ENCODE peak calls at places on chromosomes 3 and 15, in eight cellular contexts. C, Y, E, R, Q, N, O and Z are unnamed samples.

GRCh38 chr3:142318331-142318730 is 92.9 kb upstream of the GK5 start:
- DNase-seq in O (no peak), R (peak), C (no peak), N (peak), Q (no peak), E (no peak), Y (peak), Z (no peak)

GRCh38 chr3:136860541-136860940 is 1.5 kb upstream of the NCK1 start:
- DNase-seq in R (no peak), E (no peak), Y (peak), N (peak), O (no peak), Q (no peak), C (no peak), Z (no peak)

GRCh38 chr3:118059096-118059495 is 975.5 kb downstream of the IGSF11 start:
- DNase-seq in Y (no peak), N (no peak), O (no peak), R (no peak), C (no peak), E (no peak), Q (no peak), Z (no peak)

GRCh38 chr3:153130312-153130977 is 31.6 kb upstream of the RAP2B start:
- DNase-seq in C (no peak), R (peak), O (peak), Q (no peak), N (peak), E (no peak), Y (peak), Z (no peak)

GRCh38 chr3:15815696-15816095 is 17.9 kb upstream of the ANKRD28 start:
- DNase-seq in Q (no peak), N (peak), E (no peak), R (no peak), O (peak), C (no peak), Y (peak), Z (no peak)

GRCh38 chr3:28348286-28348636 is 260 bp upstream of the ZCWPW2 start:
- DNase-seq in R (peak), Y (peak), C (no peak), N (no peak), Q (no peak), E (no peak), O (no peak), Z (peak)

GRCh38 chr3:172449468-172450149 is 1.4 kb upstream of the GHSR start:
- DNase-seq in O (no peak), E (no peak), Q (no peak), N (peak), C (peak), Y (peak), R (no peak), Z (peak)

GRCh38 chr3:11508346-11509174 is 135.2 kb downstream of the VGLL4 start:
- DNase-seq in C (no peak), N (peak), Y (no peak), O (no peak), R (no peak), Q (no peak), E (no peak), Z (no peak)

GRCh38 chr3:123310741-123311140 is 109.0 kb downstream of the SEC22A start:
- DNase-seq in O (no peak), N (no peak), Y (no peak), C (no peak), E (no peak), R (no peak), Q (no peak), Z (no peak)

GRCh38 chr3:13657660-13658435 is 108.9 kb downstream of the FBLN2 start:
- DNase-seq in R (no peak), E (peak), Y (peak), C (peak), N (peak), Q (no peak), O (peak), Z (peak)

GRCh38 chr3:181292984-181293383 is 303.4 kb upstream of the DNAJC19 start:
- DNase-seq in O (no peak), R (no peak), C (no peak), E (no peak), Y (no peak), N (peak), Q (no peak), Z (no peak)

GRCh38 chr3:189531271-189531670 is 99.9 kb upstream of the TP63 start:
- DNase-seq in E (no peak), R (no peak), O (no peak), N (no peak), Y (no peak), C (no peak), Q (no peak), Z (no peak)

GRCh38 chr3:149577801-149578200 is 80.0 kb downstream of the WWTR1 start:
- DNase-seq in O (no peak), Q (no peak), N (no peak), C (no peak), Y (no peak), E (no peak), R (no peak), Z (no peak)

GRCh38 chr3:170579646-170580045 is 6.2 kb downstream of the SLC7A14 start:
- DNase-seq in Y (no peak), Q (no peak), E (no peak), C (no peak), N (no peak), R (no peak), O (no peak), Z (no peak)

GRCh38 chr3:66991478-66991877 is 6.6 kb upstream of the KBTBD8 start:
- DNase-seq in Q (no peak), R (peak), Y (peak), C (no peak), O (no peak), E (no peak), N (peak), Z (no peak)

GRCh38 chr3:99668044-99668443 is 29.6 kb downstream of the COL8A1 start:
- DNase-seq in C (no peak), Q (no peak), R (no peak), N (no peak), O (no peak), E (no peak), Y (no peak), Z (no peak)

GRCh38 chr3:50165388-50166308 is 10.5 kb downstream of the SEMA3F start:
- DNase-seq in C (no peak), E (no peak), N (peak), O (no peak), Y (peak), Q (peak), R (peak), Z (no peak)

GRCh38 chr3:55885721-55886120 is 398.6 kb upstream of the WNT5A start:
- DNase-seq in N (peak), Y (peak), C (no peak), E (no peak), O (no peak), R (no peak), Q (no peak), Z (no peak)

GRCh38 chr3:48427630-48427962 is 2.3 kb downstream of the PLXNB1 start:
- DNase-seq in Y (no peak), E (peak), O (no peak), R (no peak), C (no peak), N (no peak), Q (no peak), Z (no peak)

GRCh38 chr3:43071313-43071893 is 34.5 kb downstream of the POMGNT2 start:
- DNase-seq in Y (no peak), E (no peak), O (peak), Q (no peak), R (no peak), N (no peak), C (no peak), Z (no peak)

GRCh38 chr3:10303105-10303504 is 10.4 kb upstream of the GHRL start:
- DNase-seq in E (no peak), O (no peak), C (no peak), Y (no peak), R (no peak), N (no peak), Q (no peak), Z (no peak)

GRCh38 chr3:57382933-57383332 is 90.4 kb upstream of the ASB14 start:
- DNase-seq in E (no peak), Y (peak), O (no peak), C (no peak), Q (no peak), R (no peak), N (peak), Z (peak)

GRCh38 chr15:31486506-31486905 is 159.9 kb downstream of the KLF13 start:
- DNase-seq in E (no peak), C (no peak), O (no peak), Q (no peak), Y (no peak), N (no peak), R (no peak), Z (no peak)

GRCh38 chr15:87753539-87753938 is 503.0 kb downstream of the NTRK3 start:
- DNase-seq in N (no peak), Y (no peak), C (no peak), Q (no peak), O (no peak), E (no peak), R (no peak), Z (no peak)
- TF ChIP-seq CTCF in N (no peak), Y (no peak), C (no peak), Q (no peak), O (no peak), E (no peak), R (no peak), Z (no peak)

DNA sequence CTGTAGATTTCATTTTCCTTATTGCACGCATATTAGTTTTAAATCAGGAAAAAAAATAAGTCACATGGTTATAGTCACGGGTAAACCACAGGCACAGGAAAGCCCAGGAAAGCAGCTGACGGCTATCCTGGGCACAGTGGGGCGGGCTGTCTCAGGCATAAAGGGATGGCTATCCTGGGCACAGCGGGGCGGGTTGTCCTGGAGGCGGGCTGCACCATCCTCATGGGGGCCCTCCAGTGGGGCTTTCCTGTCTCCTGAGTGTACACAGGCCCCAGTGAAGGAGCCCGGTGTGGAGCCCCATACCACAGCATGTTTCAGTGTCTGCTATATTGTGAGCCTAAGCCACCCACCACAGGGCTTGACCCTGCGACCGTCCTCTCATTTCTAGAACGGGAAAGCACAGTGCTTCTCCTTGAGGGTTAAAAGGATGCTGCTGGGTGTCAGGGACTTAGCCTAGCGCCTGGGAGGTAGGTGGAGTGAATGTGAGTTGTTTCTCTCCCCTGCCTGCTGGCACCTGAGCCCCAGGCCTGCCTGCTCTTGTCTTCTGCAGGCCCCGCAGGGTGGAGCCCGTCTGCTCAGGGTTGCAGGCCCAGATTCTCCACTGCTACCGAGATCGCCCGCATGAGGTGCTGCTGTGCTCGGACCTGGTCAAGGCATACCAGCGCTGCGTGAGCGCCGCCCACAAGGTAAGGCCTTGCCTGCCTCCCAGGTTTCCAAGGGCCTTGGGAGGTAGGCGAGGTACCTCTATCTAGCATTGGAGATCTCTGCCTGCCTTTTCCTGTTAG is 25.9 kb upstream of the PLXNA1 start:
- DNase-seq in Y (no peak), O (no peak), Q (peak), C (peak), N (no peak), E (no peak), R (no peak), Z (no peak)
- TF ChIP-seq CTCF in Y (no peak), O (no peak), Q (no peak), C (no peak), N (no peak), E (no peak), R (no peak), Z (no peak)

DNA sequence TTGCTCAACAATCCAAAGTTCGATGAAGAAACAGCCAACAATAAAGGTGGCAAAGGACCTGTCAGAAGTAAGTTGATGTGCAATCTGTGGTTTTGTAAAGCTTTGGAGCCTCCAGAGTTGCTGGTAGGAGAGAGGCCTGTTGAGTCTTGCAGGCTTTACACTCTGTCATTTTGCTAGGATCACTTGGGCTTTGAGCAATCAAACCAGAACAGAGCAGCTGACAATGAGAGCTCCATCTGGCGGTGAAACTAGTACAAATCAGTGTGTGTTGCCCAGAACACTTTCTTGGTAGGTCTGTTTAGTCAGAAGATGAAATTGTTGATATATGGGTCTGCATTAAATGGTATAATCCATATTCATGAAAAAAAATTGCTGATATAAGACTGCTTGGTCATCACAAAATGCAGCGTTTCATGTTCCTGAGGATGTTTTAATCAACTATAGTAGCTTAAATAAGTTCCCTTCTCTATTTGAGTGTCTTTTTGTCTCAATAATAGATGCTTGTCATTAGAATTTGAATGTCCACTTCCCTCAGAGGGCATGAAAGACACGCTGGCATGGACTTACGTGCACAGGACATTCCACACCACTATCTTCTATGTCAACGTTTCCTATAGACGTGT is 25.7 kb downstream of the TMOD2 start:
- DNase-seq in R (peak), Y (peak), Q (peak), O (peak), E (peak), N (peak), C (peak), Z (peak)
- TF ChIP-seq CTCF in R (peak), Y (peak), Q (peak), O (peak), E (peak), N (peak), C (peak), Z (peak)

DNA sequence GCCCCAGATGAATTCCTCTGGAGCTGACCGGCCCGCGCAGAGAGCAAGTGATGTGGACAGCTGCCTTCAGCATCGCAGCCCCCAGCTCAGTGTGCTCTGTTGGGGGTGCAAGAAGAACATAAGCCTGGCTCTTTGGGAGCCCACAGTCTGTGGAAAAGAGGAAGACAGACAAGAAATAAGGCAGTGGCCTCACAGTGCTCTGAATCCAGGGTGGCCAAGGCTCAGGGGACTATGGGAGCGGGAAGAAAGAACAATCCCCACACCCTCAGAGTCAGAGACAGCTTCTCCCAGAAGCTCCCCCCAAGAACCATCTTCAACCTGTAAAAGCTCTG is 277 bp upstream of the HDDC3 start:
- DNase-seq in Q (no peak), Y (no peak), N (no peak), C (no peak), E (no peak), R (no peak), O (no peak), Z (no peak)
- TF ChIP-seq CTCF in Q (no peak), Y (no peak), N (no peak), C (no peak), E (no peak), R (no peak), O (no peak), Z (no peak)

GRCh38 chr3:17544632-17545031 is 197.8 kb downstream of the TBC1D5 start:
- DNase-seq in Y (peak), E (no peak), C (no peak), O (no peak), Q (no peak), R (no peak), N (peak), Z (no peak)
- TF ChIP-seq CTCF in Y (peak), E (no peak), C (no peak), O (no peak), Q (no peak), R (peak), N (peak), Z (peak)

GRCh38 chr3:36219398-36219797 is 160.9 kb upstream of the STAC start:
- DNase-seq in E (no peak), Y (peak), C (no peak), R (peak), O (no peak), Q (no peak), N (peak), Z (no peak)

GRCh38 chr3:36221975-36222374 is 158.3 kb upstream of the STAC start:
- DNase-seq in R (no peak), N (peak), O (no peak), Q (no peak), Y (no peak), C (no peak), E (no peak), Z (no peak)

GRCh38 chr3:36214460-36214859 is 165.8 kb upstream of the STAC start:
- DNase-seq in C (no peak), Q (no peak), Y (no peak), E (no peak), N (no peak), R (no peak), O (no peak), Z (no peak)

GRCh38 chr3:36220189-36220588 is 160.1 kb upstream of the STAC start:
- DNase-seq in Y (no peak), Q (no peak), R (no peak), E (no peak), C (no peak), O (no peak), N (no peak), Z (no peak)
- TF ChIP-seq CTCF in Y (no peak), Q (no peak), R (no peak), E (no peak), C (no peak), O (no peak), N (no peak), Z (no peak)

GRCh38 chr3:195034101-195034500 is 236.9 kb downstream of the XXYLT1 start:
- DNase-seq in Q (no peak), R (no peak), Y (no peak), E (no peak), N (no peak), O (no peak), C (no peak), Z (no peak)

GRCh38 chr3:195034541-195034940 is 236.4 kb downstream of the XXYLT1 start:
- DNase-seq in E (no peak), Y (no peak), N (no peak), Q (no peak), C (no peak), R (no peak), O (no peak), Z (no peak)

GRCh38 chr3:195036203-195037016 is 234.5 kb downstream of the XXYLT1 start:
- DNase-seq in R (no peak), N (no peak), Y (no peak), C (no peak), Q (no peak), E (no peak), O (no peak), Z (peak)

GRCh38 chr3:195037017-195037373 is 234.0 kb downstream of the XXYLT1 start:
- DNase-seq in R (no peak), E (no peak), N (no peak), O (no peak), Q (no peak), C (no peak), Y (no peak), Z (no peak)

GRCh38 chr3:195035345-195036202 is 235.4 kb downstream of the XXYLT1 start:
- DNase-seq in C (no peak), Q (no peak), R (no peak), O (no peak), N (no peak), Y (no peak), E (no peak), Z (no peak)
- TF ChIP-seq CTCF in C (no peak), Q (no peak), R (peak), O (no peak), N (peak), Y (no peak), E (no peak), Z (no peak)

DNA sequence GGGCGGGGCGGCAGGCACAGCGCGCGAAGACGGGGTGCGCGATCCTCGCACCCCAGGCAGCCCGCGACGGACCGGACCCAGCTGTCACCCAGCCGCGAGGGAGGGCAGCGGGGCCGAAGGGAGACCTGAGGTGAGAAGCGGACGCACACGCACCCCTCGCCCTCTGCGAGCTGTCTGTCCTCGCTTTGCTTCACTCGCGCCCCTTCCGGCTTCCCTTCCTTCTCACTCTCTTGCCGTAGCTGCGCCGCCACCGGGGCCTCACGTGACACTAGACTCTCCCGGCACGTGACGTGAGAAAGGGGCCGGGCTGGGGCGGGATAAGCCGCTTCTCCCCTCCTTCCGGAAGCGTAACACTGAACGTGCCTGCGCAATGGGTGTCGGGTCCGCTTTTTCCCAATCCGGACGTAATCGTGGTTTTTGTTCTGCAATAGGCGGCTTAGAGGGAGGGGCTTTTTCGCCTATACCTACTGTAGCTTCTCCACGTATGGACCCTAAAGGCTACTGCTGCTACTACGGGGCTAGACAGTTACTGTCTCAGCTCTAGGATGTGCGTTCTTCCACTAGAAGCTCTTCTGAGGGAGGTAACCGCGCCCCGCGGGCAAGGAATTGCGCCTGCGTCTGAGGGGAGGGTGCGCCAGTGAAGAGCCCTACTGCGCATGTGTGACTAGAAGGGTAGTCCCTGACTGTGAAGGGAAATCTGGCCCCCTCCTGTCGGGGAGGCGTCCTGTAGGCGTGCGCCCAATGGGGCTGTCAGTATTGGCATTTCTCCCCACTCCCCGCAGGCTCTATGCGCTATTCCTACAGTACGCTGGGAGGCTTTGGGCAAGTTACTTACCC is at the start of the genes ATG3 and SLC35A5:
- DNase-seq in C (peak), E (peak), Y (peak), R (peak), O (peak), Q (peak), N (peak), Z (peak)
- TF ChIP-seq CTCF in C (no peak), E (no peak), Y (peak), R (no peak), O (no peak), Q (no peak), N (peak), Z (peak)

DNA sequence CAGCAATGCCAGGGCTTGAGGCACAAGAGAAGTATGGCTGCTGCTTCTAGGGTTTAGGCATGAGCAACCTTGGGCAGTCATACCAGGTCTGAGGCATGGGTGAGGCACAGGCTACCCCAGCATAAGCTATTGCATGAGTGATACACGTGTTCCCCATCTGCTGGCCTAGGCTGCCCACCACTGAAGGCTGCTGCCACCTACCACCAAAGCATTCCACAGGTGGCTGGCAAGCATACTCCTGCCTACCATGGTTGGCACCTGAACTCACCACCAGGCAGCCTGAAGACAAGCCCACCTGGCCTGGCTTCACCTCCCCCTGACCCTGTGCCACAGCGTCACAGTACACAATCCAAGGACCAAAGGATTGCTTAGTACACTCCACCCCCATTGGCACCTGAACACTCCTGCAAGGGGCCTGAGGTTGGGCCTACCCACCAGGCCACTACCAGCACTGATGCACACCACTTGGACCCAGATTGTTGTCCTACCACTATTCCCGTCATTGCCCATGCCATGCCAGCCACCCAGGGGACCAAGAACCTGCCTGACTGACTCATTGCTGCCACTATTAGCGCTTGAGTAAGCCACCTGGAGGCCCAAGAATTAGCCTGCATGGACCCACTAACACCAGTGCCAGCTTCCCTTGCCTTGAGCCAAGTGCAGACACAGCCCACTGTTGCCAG is 115.7 kb downstream of the STT3B start:
- DNase-seq in O (no peak), E (no peak), N (no peak), C (no peak), Y (no peak), R (no peak), Q (no peak), Z (no peak)
- TF ChIP-seq CTCF in O (no peak), E (no peak), N (no peak), C (no peak), Y (no peak), R (no peak), Q (no peak), Z (no peak)